ENCODE peak calls at places on chromosomes 11 and 22, in eight cellular contexts. Z is transverse colon, B is prostate gland, T is K562, M is GM23338, C is esophagus muscularis mucosa, U is stomach, L is spleen. R is an unnamed sample.

GRCh38 chr11:118914178-118914918 is 11.4 kb downstream of the BCL9L start:
- DNase-seq in Z (peak; percentile 65), B (peak; percentile 75), T (no peak), M (peak; percentile 41), C (no peak), U (no peak), L (peak; percentile 95), R (peak; percentile 81)

GRCh38 chr22:48824673-48825651 is 1002.7 kb downstream of the BRD1 start:
- DNase-seq in Z (no peak), B (no peak), T (no peak), M (no peak), C (no peak), U (no peak), L (peak; percentile 56), R (no peak)

GRCh38 chr22:39182478-39183030 is 30.1 kb upstream of the CBX7 start:
- DNase-seq in Z (no peak), B (no peak), T (no peak), M (no peak), C (no peak), U (no peak), L (peak; percentile 38), R (no peak)

GRCh38 chr11:34633990-34634725 is 13.3 kb downstream of the EHF start:
- DNase-seq in Z (no peak), B (no peak), T (no peak), M (no peak), C (no peak), U (no peak), L (no peak), R (no peak)

GRCh38 chr22:50502096-50502495 is 5.4 kb downstream of the LMF2 start:
- DNase-seq in Z (no peak), B (no peak), T (no peak), M (no peak), C (no peak), U (no peak), L (no peak), R (no peak)

GRCh38 chr22:50201191-50202129 is 649 bp downstream of the SELENOO start:
- DNase-seq in Z (no peak), B (no peak), T (peak; percentile 46), M (peak; percentile 52), C (no peak), U (peak; percentile 62), L (peak; percentile 87), R (no peak)

GRCh38 chr11:130427581-130428211 is 713 bp downstream of the ADAMTS8 start:
- DNase-seq in Z (peak; percentile 25), B (no peak), T (no peak), M (peak; percentile 70), C (no peak), U (no peak), L (no peak), R (no peak)

GRCh38 chr11:69493931-69494821 is 12.7 kb downstream of the LINC01488 start:
- DNase-seq in Z (no peak), B (no peak), T (no peak), M (no peak), C (no peak), U (no peak), L (peak; percentile 80), R (no peak)

GRCh38 chr11:16180868-16181267 is 175.5 kb downstream of the SOX6 start:
- DNase-seq in Z (no peak), B (no peak), T (no peak), M (peak; percentile 38), C (no peak), U (no peak), L (no peak), R (no peak)

GRCh38 chr11:109306322-109306721 is 115.7 kb upstream of the C11orf87 start:
- DNase-seq in Z (no peak), B (no peak), T (no peak), M (no peak), C (no peak), U (no peak), L (no peak), R (no peak)

GRCh38 chr22:27880778-27881394 is 38.2 kb downstream of the PITPNB start:
- DNase-seq in Z (no peak), B (peak; percentile 55), T (peak; percentile 17), M (peak; percentile 82), C (no peak), U (no peak), L (no peak), R (no peak)

GRCh38 chr11:83998921-83999320 is 712.8 kb upstream of the CCDC90B start:
- DNase-seq in Z (no peak), B (no peak), T (no peak), M (no peak), C (no peak), U (no peak), L (peak; percentile 46), R (no peak)

GRCh38 chr11:37657645-37658044 is 1059.6 kb upstream of the RAG2 start:
- DNase-seq in Z (no peak), B (no peak), T (no peak), M (no peak), C (no peak), U (no peak), L (no peak), R (no peak)

GRCh38 chr11:35523351-35523768 is 2.1 kb downstream of the PAMR1 start:
- DNase-seq in Z (no peak), B (no peak), T (no peak), M (no peak), C (no peak), U (no peak), L (no peak), R (no peak)

GRCh38 chr11:35171226-35171625 is 32.3 kb downstream of the CD44 start:
- DNase-seq in Z (no peak), B (no peak), T (no peak), M (no peak), C (no peak), U (no peak), L (no peak), R (no peak)

GRCh38 chr11:70018816-70019215 is 59.3 kb upstream of the ANO1 start:
- DNase-seq in Z (no peak), B (no peak), T (no peak), M (no peak), C (no peak), U (no peak), L (peak; percentile 42), R (no peak)

GRCh38 chr11:120912504-120912903 is 111.4 kb upstream of the TBCEL start:
- DNase-seq in Z (no peak), B (no peak), T (no peak), M (peak; percentile 77), C (no peak), U (no peak), L (peak; percentile 6), R (no peak)

GRCh38 chr11:11336664-11337063 is 16.4 kb downstream of the CSNK2A3 start:
- DNase-seq in Z (no peak), B (no peak), T (no peak), M (no peak), C (no peak), U (no peak), L (no peak), R (no peak)
- TF ChIP-seq CTCF in Z (no peak), B (no peak), T (no peak), M (no peak), C (no peak), U (no peak), L (no peak), R (no peak)

DNA sequence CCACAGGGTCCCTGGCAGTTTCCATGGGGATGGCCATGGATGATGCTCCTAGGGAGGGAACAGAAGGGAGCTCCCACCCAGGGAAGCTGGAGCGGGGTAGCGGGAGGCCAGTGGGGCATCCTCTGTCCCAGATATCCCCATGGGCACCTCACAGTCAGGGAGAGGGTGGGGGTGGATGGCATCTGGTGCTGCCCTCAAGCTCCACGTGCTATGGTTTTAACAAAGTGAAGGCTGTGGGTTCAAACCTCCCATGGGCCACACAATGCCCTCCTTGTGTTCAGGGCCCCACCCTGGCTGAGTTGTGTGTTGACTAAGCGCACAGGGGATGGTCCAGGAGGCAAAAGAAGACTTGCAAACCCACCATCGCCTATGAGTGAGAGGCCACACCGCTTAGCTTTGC is 266.3 kb downstream of the BUD13 start:
- DNase-seq in Z (no peak), B (no peak), T (no peak), M (no peak), C (no peak), U (no peak), L (peak; percentile 55), R (no peak)
- TF ChIP-seq POLR2AphosphoS5 in Z (no peak), B (no peak), T (no peak), M (no peak), C (no peak), U (no peak), L (no peak), R (no peak)

DNA sequence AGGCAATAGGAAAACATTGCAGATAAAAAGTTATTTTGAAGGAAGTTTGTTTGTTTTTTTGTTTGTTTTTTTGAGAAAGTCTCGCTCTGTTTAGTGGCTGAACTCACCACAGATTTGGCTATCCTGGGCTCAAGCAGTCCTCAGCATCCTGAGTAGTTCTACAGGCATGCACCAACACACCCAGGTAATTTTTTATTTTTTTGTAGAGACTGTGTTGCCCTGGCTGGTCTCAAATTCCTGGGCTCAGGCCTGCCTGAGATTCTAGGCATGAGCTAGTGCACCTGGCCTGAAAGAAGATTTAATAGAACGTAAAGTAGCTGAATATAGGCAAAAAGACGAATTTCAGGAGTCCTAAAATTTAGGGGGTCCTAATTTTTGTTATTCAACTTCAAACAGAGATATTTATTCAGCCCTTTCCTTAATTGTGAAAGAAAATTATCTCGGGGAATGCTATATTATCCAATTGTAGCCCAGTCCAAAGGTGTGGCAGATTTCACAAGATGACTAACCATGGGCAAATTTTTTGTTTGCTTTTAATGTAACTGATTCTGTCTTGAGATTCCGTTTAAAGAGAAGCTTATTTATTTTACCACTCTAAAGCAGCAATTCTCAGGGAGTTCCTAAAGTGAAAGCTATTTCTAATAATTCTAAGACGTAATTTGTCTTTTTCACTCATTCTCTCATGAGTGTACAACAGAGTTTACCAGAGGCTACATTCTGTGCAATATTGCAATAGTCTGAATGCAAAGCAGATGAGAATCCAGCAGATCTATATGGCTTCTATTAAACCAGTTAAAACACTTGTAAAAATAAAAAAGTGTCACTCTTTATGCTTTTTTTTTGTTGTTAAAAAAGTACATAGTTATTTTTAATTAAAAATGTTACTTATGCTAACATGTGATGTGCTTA is 879 bp downstream of the IL18 start:
- DNase-seq in Z (no peak), B (no peak), T (no peak), M (no peak), C (no peak), U (no peak), L (no peak), R (no peak)
- H3K4me3 ChIP-seq in Z (peak overlapping the region; percentile 21), B (no peak overlapping the region), T (no peak overlapping the region), M (no peak overlapping the region), C (peak overlapping the region; percentile 48), U (peak overlapping the region; percentile 38), L (peak overlapping the region; percentile 63), R (no peak overlapping the region)

GRCh38 chr11:12539570-12539969 is 134.7 kb upstream of the TEAD1 start:
- DNase-seq in Z (no peak), B (no peak), T (no peak), M (no peak), C (no peak), U (no peak), L (no peak), R (peak; percentile 2)

GRCh38 chr11:12541588-12542151 is 132.6 kb upstream of the TEAD1 start:
- DNase-seq in Z (no peak), B (no peak), T (no peak), M (no peak), C (peak; percentile 84), U (no peak), L (no peak), R (no peak)

GRCh38 chr11:12540075-12540685 is 134.0 kb upstream of the TEAD1 start:
- DNase-seq in Z (no peak), B (no peak), T (no peak), M (peak; percentile 17), C (peak; percentile 89), U (no peak), L (no peak), R (peak; percentile 11)

GRCh38 chr11:12542186-12542935 is 131.9 kb upstream of the TEAD1 start:
- DNase-seq in Z (no peak), B (no peak), T (no peak), M (no peak), C (peak; percentile 53), U (no peak), L (no peak), R (no peak)

GRCh38 chr11:12540913-12541587 is 133.2 kb upstream of the TEAD1 start:
- DNase-seq in Z (no peak), B (no peak), T (no peak), M (peak; percentile 32), C (peak; percentile 92), U (no peak), L (no peak), R (peak; percentile 65)
- TF ChIP-seq CTCF in Z (no peak), B (no peak), T (no peak), M (no peak), C (peak; percentile 61), U (no peak), L (no peak), R (peak; percentile 20)

R was measured in breast epithelium.